ENCODE peak calls at places on chromosomes 7 and 10, in four cellular contexts. R is tibial artery, W is MM.1S, Y is tibial nerve. H is an unnamed sample. For H3K27me3, the result is how much of the 10 kb centered on the place peaks cover.

GRCh38 chr10:110834622-110835219 is 37.0 kb upstream of the PDCD4 start:
- DNase-seq in R (no peak), W (no peak), Y (no peak), H (peak)

GRCh38 chr7:29285451-29285807 is 90.9 kb downstream of the CHN2 start:
- DNase-seq in R (no peak), W (no peak), Y (no peak), H (no peak)

GRCh38 chr10:43121444-43121843 is 16.8 kb upstream of the CSGALNACT2 start:
- DNase-seq in R (peak), W (no peak), Y (peak), H (no peak)

GRCh38 chr7:105779856-105780815 is 96.3 kb downstream of the ATXN7L1 start:
- DNase-seq in R (no peak), W (no peak), Y (no peak), H (no peak)

GRCh38 chr10:1698185-1698584 is 39.1 kb downstream of the ADARB2 start:
- DNase-seq in R (no peak), W (no peak), Y (no peak), H (no peak)

GRCh38 chr7:2605608-2606538 is 25.9 kb upstream of the TTYH3 start:
- DNase-seq in R (peak), W (no peak), Y (no peak), H (no peak)

GRCh38 chr7:497946-498655 is 21.5 kb downstream of the PDGFA start:
- DNase-seq in R (peak), W (no peak), Y (no peak), H (no peak)

GRCh38 chr7:3197567-3198212 is 103.4 kb upstream of the SDK1 start:
- DNase-seq in R (no peak), W (no peak), Y (no peak), H (no peak)

GRCh38 chr7:3463696-3464095 is 162.6 kb downstream of the SDK1 start:
- DNase-seq in R (no peak), W (no peak), Y (no peak), H (no peak)

DNA sequence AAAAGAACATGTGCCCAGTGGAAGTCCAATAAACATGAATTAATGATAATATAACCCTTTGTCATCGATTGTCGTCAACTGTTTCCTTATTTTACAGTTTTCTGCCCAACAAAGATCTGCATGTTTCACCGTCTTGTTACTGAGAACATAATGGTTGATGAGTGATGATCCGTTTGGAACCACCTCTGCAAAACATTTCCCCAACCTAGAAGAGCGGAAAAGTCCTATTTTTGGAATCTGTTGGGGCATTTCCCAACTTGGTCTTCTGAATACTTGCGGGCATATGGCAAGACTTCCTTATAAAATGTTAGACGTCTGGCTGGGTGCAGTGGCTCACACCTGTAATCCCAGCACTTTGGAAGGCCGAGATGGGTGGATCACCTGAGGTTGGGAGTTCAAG is 32.1 kb downstream of the CNPY1 start:
- DNase-seq in R (no peak), W (no peak), Y (no peak), H (no peak)
- H3K27me3 ChIP-seq in R (under half), W (half or more), Y (under half), H (under half)

DNA sequence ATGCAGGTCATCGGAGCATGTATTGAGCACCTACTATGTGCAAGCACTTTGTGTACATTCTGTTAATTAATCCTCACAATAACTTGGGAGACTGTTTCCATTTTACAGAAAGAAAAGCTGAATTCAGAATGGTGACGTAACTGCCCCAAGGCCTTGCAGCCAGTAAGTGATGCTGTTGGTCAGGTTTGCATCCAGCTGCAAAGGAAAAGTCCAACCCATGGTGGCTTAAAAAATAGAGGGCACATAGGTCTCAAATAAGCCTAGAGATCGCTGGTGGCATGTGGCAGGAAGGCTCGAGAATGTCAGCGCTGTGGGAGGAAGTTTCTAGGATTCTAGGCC is 83.8 kb upstream of the CHST15 start:
- DNase-seq in R (no peak), W (no peak), Y (no peak), H (no peak)
- H3K27ac ChIP-seq in R (no peak), W (no peak), Y (no peak), H (no peak)

GRCh38 chr7:22543169-22543568 is 43.2 kb upstream of the STEAP1B start:
- DNase-seq in R (no peak), W (no peak), Y (no peak), H (no peak)

GRCh38 chr7:22545539-22545938 is 45.6 kb upstream of the STEAP1B start:
- DNase-seq in R (no peak), W (no peak), Y (no peak), H (no peak)

GRCh38 chr7:22542669-22543068 is 42.7 kb upstream of the STEAP1B start:
- DNase-seq in R (no peak), W (no peak), Y (no peak), H (no peak)

GRCh38 chr7:22541789-22542188 is 41.8 kb upstream of the STEAP1B start:
- DNase-seq in R (no peak), W (no peak), Y (no peak), H (no peak)

GRCh38 chr7:22544245-22544644 is 44.3 kb upstream of the STEAP1B start:
- DNase-seq in R (no peak), W (no peak), Y (no peak), H (no peak)
- H3K27me3 ChIP-seq in R (under half), W (under half), Y (under half), H (under half)

DNA sequence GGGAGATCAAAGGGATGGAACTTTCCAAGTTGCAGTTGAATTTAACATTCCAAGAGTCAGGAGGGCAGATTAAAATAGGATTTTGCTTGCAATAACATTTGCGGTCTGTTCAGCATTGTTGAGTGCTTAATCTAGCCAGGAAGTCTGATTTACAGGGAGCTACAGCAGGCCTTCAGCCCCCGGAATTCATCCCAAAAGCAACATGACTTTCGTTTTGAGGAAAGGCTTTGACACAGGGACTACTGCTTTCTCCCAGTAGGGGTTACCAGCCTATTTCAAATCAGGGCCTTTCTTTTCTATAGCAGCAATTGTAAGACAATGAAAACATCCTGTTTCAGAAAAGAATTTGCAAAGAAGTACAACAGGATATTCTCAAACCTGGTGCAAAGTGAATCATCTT is 279.7 kb upstream of the PITRM1 start:
- DNase-seq in R (no peak), W (no peak), Y (no peak), H (no peak)
- H3K27ac ChIP-seq in R (peak), W (no peak), Y (peak), H (no peak)

DNA sequence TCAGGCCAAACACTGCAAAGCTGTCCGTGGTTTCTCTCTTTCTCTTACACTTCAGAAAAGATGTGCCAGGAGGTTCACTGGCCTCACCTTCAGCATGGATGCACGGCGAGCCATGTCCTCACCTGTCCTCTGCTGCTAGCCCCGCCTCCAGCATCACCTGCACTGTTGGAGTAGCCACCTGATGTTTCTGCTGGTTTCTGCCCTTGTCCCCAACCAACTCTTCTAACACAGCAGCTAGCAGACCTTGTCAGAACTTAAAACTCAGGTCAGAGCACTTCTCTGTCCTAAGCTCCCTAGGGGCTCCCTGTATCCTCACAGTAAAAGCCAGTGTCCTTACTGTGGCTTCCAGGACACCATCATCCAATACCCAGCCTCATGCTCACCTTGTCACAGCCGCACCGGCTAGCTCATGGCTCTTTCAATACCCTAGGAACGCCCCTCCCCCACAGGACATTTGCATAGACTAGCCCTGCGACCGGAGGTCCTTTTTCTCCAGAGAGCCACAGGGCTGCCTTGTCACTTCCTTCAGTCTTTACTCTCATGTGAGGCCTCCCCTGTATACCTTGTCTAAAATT is 15.2 kb downstream of the PALD1 start:
- DNase-seq in R (no peak), W (peak), Y (peak), H (peak)
- H3K27me3 ChIP-seq in R (under half), W (under half), Y (under half), H (under half)

GRCh38 chr10:34759837-34760215 is 55.3 kb downstream of the PARD3 start:
- DNase-seq in R (no peak), W (no peak), Y (no peak), H (no peak)

GRCh38 chr10:34756584-34756983 is 58.5 kb downstream of the PARD3 start:
- DNase-seq in R (no peak), W (no peak), Y (no peak), H (no peak)

GRCh38 chr10:34759161-34759836 is 55.8 kb downstream of the PARD3 start:
- DNase-seq in R (no peak), W (no peak), Y (no peak), H (no peak)

GRCh38 chr10:34758447-34758996 is 56.6 kb downstream of the PARD3 start:
- DNase-seq in R (no peak), W (no peak), Y (no peak), H (no peak)

DNA sequence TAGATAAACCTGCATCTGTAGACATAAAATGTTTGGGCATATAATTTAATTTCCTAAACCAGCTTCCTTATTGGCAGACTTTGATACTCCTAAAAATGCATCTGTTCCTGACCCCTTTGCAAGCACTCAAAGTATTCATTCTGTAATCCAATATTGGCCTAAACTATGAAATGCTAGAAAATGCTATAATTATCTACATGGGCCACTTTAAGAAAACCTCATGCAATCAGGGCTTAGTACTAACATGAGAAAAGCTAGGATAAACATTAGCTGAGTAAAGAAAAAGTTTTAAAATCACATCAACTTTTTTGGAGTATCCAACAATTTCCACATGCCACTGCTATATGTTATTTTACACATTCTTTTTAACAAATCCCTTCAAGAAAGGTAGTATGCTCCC is 57.2 kb downstream of the PARD3 start:
- DNase-seq in R (no peak), W (no peak), Y (no peak), H (no peak)
- H3K27ac ChIP-seq in R (no peak), W (no peak), Y (no peak), H (no peak)

DNA sequence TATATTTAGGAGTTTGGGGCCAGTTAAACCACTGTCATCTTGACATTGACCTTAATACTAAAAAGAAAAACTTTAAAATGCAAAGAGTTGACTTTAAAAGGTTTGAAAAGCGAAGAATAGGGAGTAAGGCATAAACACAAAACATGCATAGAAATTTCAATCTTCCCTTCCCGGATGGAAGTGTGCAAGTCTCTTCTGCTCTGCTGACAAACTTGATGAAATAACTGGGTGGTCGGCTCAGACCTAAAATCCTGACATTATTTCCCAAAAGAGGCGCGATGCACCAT is 3.4 kb upstream of the SPAG6 start:
- DNase-seq in R (no peak), W (no peak), Y (no peak), H (no peak)
- H3K27me3 ChIP-seq in R (under half), W (under half), Y (under half), H (half or more)

GRCh38 chr7:13988765-13989137 is 715 bp downstream of the ETV1 start:
- DNase-seq in R (no peak), W (no peak), Y (peak), H (no peak)

GRCh38 chr7:13987395-13987794 is 2.1 kb downstream of the ETV1 start:
- DNase-seq in R (no peak), W (no peak), Y (no peak), H (no peak)

GRCh38 chr7:13988011-13988410 is 1.5 kb downstream of the ETV1 start:
- DNase-seq in R (no peak), W (no peak), Y (no peak), H (no peak)

GRCh38 chr7:13984831-13985685 is 4.4 kb downstream of the ETV1 start:
- DNase-seq in R (no peak), W (no peak), Y (no peak), H (no peak)

GRCh38 chr7:13986208-13986607 is 3.3 kb downstream of the ETV1 start:
- DNase-seq in R (no peak), W (no peak), Y (no peak), H (no peak)
- H3K27ac ChIP-seq in R (no peak), W (no peak), Y (no peak), H (no peak)

GRCh38 chr10:133590970-133591359 is 25.6 kb upstream of the SYCE1 start:
- DNase-seq in R (no peak), W (no peak), Y (no peak), H (no peak)
- H3K27me3 ChIP-seq in R (under half), W (under half), Y (under half), H (under half)

H was measured in iPS DF 6.9.